ENCODE peak calls at places on chromosomes 16 and 17, in nine cellular contexts. T is sigmoid colon, W is heart left ventricle, D is A549, L is ovary, S is HCT116, R is tibial nerve, Q is IMR-90, F is uterus. E is an unnamed sample.

GRCh38 chr16:74770826-74771526 is 3.6 kb downstream of the FA2H start:
- DNase-seq in T (no peak), W (no peak), D (no peak), L (no peak), S (no peak), R (no peak), Q (no peak), F (no peak), E (no peak)

GRCh38 chr16:24328835-24329418 is 72.8 kb downstream of the CACNG3 start:
- DNase-seq in T (no peak), W (no peak), D (no peak), L (no peak), S (no peak), R (no peak), Q (no peak), F (no peak), E (no peak)

GRCh38 chr16:88282221-88283041 is 100.3 kb upstream of the ZNF469 start:
- DNase-seq in T (no peak), W (no peak), D (no peak), L (no peak), S (no peak), R (no peak), Q (peak; percentile 44), F (no peak), E (peak; percentile 77)

GRCh38 chr17:31115168-31115567 is 20.4 kb downstream of the NF1 start:
- DNase-seq in T (no peak), W (no peak), D (no peak), L (no peak), S (no peak), R (no peak), Q (no peak), F (no peak), E (no peak)

GRCh38 chr17:4998027-4998665 is 396 bp downstream of the KIF1C start:
- DNase-seq in T (peak; percentile 83), W (peak; percentile 68), D (peak; percentile 36), L (peak; percentile 55), S (no peak), R (no peak), Q (no peak), F (peak; percentile 46), E (peak; percentile 67)

GRCh38 chr17:4475463-4475862 is 23.2 kb upstream of the SPNS2 start:
- DNase-seq in T (no peak), W (no peak), D (no peak), L (no peak), S (no peak), R (no peak), Q (no peak), F (no peak), E (no peak)

GRCh38 chr17:16872351-16872751 is 99.6 kb downstream of the TNFRSF13B start:
- DNase-seq in T (no peak), W (no peak), D (no peak), L (no peak), S (no peak), R (no peak), Q (no peak), F (no peak), E (no peak)

GRCh38 chr17:66727634-66728570 is 107.0 kb upstream of the CACNG5 start:
- DNase-seq in T (peak; percentile 68), W (peak; percentile 54), D (peak; percentile 72), L (peak; percentile 45), S (peak; percentile 34), R (peak; percentile 26), Q (peak; percentile 50), F (peak; percentile 25), E (peak; percentile 57)

GRCh38 chr16:11699234-11699894 is 31.1 kb downstream of the SNN start:
- DNase-seq in T (no peak), W (no peak), D (no peak), L (no peak), S (no peak), R (no peak), Q (no peak), F (no peak), E (no peak)

GRCh38 chr16:11696266-11697012 is 28.2 kb downstream of the SNN start:
- DNase-seq in T (peak; percentile 22), W (no peak), D (no peak), L (no peak), S (no peak), R (no peak), Q (no peak), F (no peak), E (no peak)

GRCh38 chr16:11697319-11697718 is 29.1 kb downstream of the SNN start:
- DNase-seq in T (peak; percentile 6), W (no peak), D (no peak), L (no peak), S (no peak), R (no peak), Q (no peak), F (no peak), E (no peak)

GRCh38 chr16:11700264-11701029 is 32.2 kb downstream of the SNN start:
- DNase-seq in T (peak; percentile 40), W (no peak), D (no peak), L (no peak), S (no peak), R (no peak), Q (peak; percentile 42), F (no peak), E (no peak)

GRCh38 chr16:11698271-11698689 is 30.0 kb downstream of the SNN start:
- DNase-seq in T (no peak), W (no peak), D (no peak), L (no peak), S (no peak), R (no peak), Q (peak; percentile 17), F (no peak), E (no peak)
- TF ChIP-seq CTCF in T (no peak), W (no peak), D (peak; percentile 18), L (no peak), S (peak; percentile 39), R (no peak), Q (peak; percentile 10), F (no peak), E (no peak)

GRCh38 chr16:2079311-2079800 is 31.6 kb downstream of the TSC2 start:
- DNase-seq in T (no peak), W (no peak), D (no peak), L (no peak), S (no peak), R (no peak), Q (no peak), F (no peak), E (no peak)
- TF ChIP-seq POLR2A in T (no peak), W (no peak), D (no peak), L (no peak), S (no peak), R (no peak), Q (no peak), F (no peak), E (no peak)

GRCh38 chr16:22971346-22971924 is 157.5 kb downstream of the HS3ST2 start:
- DNase-seq in T (no peak), W (no peak), D (no peak), L (no peak), S (no peak), R (no peak), Q (no peak), F (no peak), E (no peak)

GRCh38 chr16:22967696-22968095 is 153.7 kb downstream of the HS3ST2 start:
- DNase-seq in T (no peak), W (no peak), D (no peak), L (no peak), S (no peak), R (no peak), Q (no peak), F (no peak), E (no peak)

GRCh38 chr16:22968931-22969330 is 155.0 kb downstream of the HS3ST2 start:
- DNase-seq in T (no peak), W (no peak), D (no peak), L (no peak), S (no peak), R (no peak), Q (no peak), F (no peak), E (no peak)

GRCh38 chr16:22969567-22969966 is 155.6 kb downstream of the HS3ST2 start:
- DNase-seq in T (no peak), W (no peak), D (no peak), L (no peak), S (no peak), R (no peak), Q (no peak), F (peak; percentile 21), E (no peak)

GRCh38 chr16:22970191-22970845 is 156.4 kb downstream of the HS3ST2 start:
- DNase-seq in T (no peak), W (peak; percentile 31), D (no peak), L (no peak), S (no peak), R (no peak), Q (no peak), F (no peak), E (no peak)
- TF ChIP-seq CTCF in T (no peak), W (no peak), D (no peak), L (no peak), S (no peak), R (no peak), Q (no peak), F (no peak), E (no peak)

GRCh38 chr17:65562206-65562531 is 721 bp upstream of the AXIN2 start:
- DNase-seq in T (no peak), W (no peak), D (no peak), L (no peak), S (no peak), R (no peak), Q (no peak), F (no peak), E (no peak)

GRCh38 chr17:65559483-65559801 is 2.0 kb downstream of the AXIN2 start:
- DNase-seq in T (no peak), W (no peak), D (no peak), L (no peak), S (no peak), R (no peak), Q (no peak), F (no peak), E (no peak)

GRCh38 chr17:65561394-65562205 is at the start of gene AXIN2:
- DNase-seq in T (peak; percentile 95), W (peak; percentile 93), D (peak; percentile 99), L (peak; percentile 93), S (peak; percentile 90), R (peak; percentile 74), Q (peak; percentile 85), F (peak; percentile 92), E (peak; percentile 73)

GRCh38 chr17:65559802-65560627 is 1.4 kb downstream of the AXIN2 start:
- DNase-seq in T (no peak), W (peak; percentile 54), D (peak; percentile 67), L (peak; percentile 73), S (no peak), R (peak; percentile 25), Q (no peak), F (peak; percentile 49), E (no peak)

DNA sequence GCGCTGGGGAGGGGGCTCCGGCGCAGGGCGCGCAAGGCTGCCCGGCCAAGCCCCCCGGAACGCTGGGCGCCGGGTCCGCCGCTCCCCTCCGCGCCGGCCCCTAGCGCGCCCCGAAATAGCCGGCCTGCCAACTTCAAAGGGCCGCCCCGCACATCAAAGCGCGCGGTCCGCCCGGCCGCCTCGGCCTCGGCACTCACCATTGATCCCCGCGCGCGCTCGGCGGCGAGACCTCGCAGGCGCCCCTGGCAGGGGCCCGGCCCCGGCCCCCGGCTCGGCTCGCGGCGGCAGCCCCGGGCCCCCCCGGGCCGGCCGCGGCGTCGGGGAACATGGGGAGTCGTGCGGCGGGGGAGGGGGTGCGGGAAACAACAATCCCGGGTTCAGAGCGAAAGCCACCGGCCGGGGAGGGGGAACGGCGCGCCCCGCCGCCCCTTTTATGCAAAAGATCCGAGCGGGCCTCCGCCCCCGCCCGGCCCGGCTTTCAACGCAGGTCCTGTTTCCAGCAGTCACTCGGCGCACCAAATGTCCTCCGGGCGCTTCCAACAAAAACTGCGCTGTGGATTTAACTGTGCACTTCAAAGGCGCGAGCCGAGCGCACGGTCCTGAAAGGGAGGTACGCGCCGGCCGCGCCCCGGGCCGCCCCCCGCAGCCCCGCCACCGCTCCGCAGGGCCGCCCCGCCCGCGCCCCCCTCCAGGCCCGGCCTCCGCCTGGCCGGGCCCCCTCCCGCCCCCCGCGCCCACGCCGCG is 648 bp downstream of the AXIN2 start:
- DNase-seq in T (peak; percentile 94), W (peak; percentile 88), D (peak; percentile 82), L (peak; percentile 88), S (peak; percentile 94), R (peak; percentile 75), Q (peak; percentile 83), F (peak; percentile 91), E (peak; percentile 88)
- TF ChIP-seq POLR2A in T (no peak), W (peak; percentile 40), D (no peak), L (peak; percentile 35), S (no peak), R (peak; percentile 30), Q (no peak), F (peak; percentile 73), E (no peak)